ENCODE peak calls at places on chromosomes 12 and 14, in four cellular contexts. V is ELF-1, A is D341Med, K is left colon. N is an unnamed sample.

GRCh38 chr14:103122578-103123127 is 608 bp upstream of the TNFAIP2 start:
- DNase-seq in V (peak; percentile 58), A (no peak), K (no peak), N (no peak)

GRCh38 chr14:86050072-86050683 is 520.2 kb downstream of the FLRT2 start:
- DNase-seq in A (no peak), V (no peak), K (no peak), N (no peak)

GRCh38 chr12:107377596-107378385 is 284.4 kb upstream of the CRY1 start:
- DNase-seq in K (no peak), V (no peak), A (no peak), N (no peak)

GRCh38 chr14:102789349-102789748 is 12.1 kb downstream of the TRAF3 start:
- DNase-seq in K (no peak), V (no peak), A (no peak), N (no peak)

GRCh38 chr12:48388938-48389337 is 38.2 kb upstream of the ZNF641 start:
- DNase-seq in A (no peak), V (no peak), K (no peak), N (no peak)

GRCh38 chr14:104820669-104821228 is 19.8 kb downstream of the ZBTB42 start:
- DNase-seq in A (peak; percentile 64), K (peak; percentile 64), V (peak; percentile 87), N (no peak)

GRCh38 chr12:15956010-15956409 is 44.9 kb downstream of the DERA start:
- DNase-seq in K (no peak), V (no peak), A (no peak), N (no peak)

GRCh38 chr14:60506462-60506984 is 2.4 kb upstream of the SIX6 start:
- DNase-seq in K (no peak), V (peak; percentile 32), A (no peak), N (no peak)

GRCh38 chr12:25759752-25760151 is 198.7 kb upstream of the RASSF8 start:
- DNase-seq in K (no peak), A (no peak), V (no peak), N (no peak)

GRCh38 chr14:51658441-51659173 is 6.9 kb downstream of the FRMD6 start:
- DNase-seq in K (no peak), A (no peak), V (no peak), N (no peak)

GRCh38 chr14:105867961-105868599 is 341.7 kb downstream of the TMEM121 start:
- DNase-seq in K (no peak), A (no peak), V (no peak), N (no peak)

GRCh38 chr12:130787041-130787440 is 52.0 kb downstream of the STX2 start:
- DNase-seq in K (no peak), A (no peak), V (no peak), N (no peak)

GRCh38 chr14:21104448-21105060 is 3.7 kb downstream of the TMEM253 start:
- DNase-seq in K (peak; percentile 84), A (peak; percentile 85), V (peak; percentile 89), N (peak; percentile 29)

GRCh38 chr12:97960225-97960624 is 497.6 kb downstream of the RMST start:
- DNase-seq in K (no peak), A (no peak), V (no peak), N (no peak)

GRCh38 chr12:111361717-111362576 is 6.9 kb downstream of the PHETA1 start:
- DNase-seq in V (no peak), A (no peak), K (no peak), N (no peak)

GRCh38 chr12:79448816-79449215 is 241.9 kb downstream of the PAWR start:
- DNase-seq in K (no peak), V (no peak), A (no peak), N (no peak)

GRCh38 chr12:11460343-11461023 is 65.1 kb upstream of the PRB2 start:
- DNase-seq in V (no peak), A (no peak), K (no peak), N (no peak)

N was measured in CD8-positive, alpha-beta T cell.